ENCODE peak calls at places on chromosomes 4 and X, in seven cellular contexts. One of them, this sample, is unnamed.

GRCh38 chr4:93232883-93233282 is 595.7 kb upstream of the ATOH1 start:
- DNase-seq in DMS153: no peak
- DNase-seq in NCI-H2081: no peak
- DNase-seq in OCI-LY7: no peak
- DNase-seq in M059J: no peak
- DNase-seq in astrocyte of the spinal cord: no peak
- DNase-seq in AG09309: no peak
- DNase-seq in this sample: no peak

GRCh38 chr4:70958681-70959080 is 34.8 kb upstream of the DCK start:
- DNase-seq in DMS153: no peak
- DNase-seq in NCI-H2081: no peak
- DNase-seq in OCI-LY7: no peak
- DNase-seq in M059J: peak
- DNase-seq in astrocyte of the spinal cord: peak
- DNase-seq in AG09309: peak
- DNase-seq in this sample: no peak

GRCh38 chr4:8763966-8764901 is 107.4 kb downstream of the HMX1 start:
- DNase-seq in DMS153: no peak
- DNase-seq in NCI-H2081: no peak
- DNase-seq in OCI-LY7: no peak
- DNase-seq in M059J: no peak
- DNase-seq in astrocyte of the spinal cord: no peak
- DNase-seq in AG09309: no peak
- DNase-seq in this sample: no peak

GRCh38 chrX:17432158-17432557 is 57.2 kb downstream of the NHS start:
- DNase-seq in DMS153: peak
- DNase-seq in NCI-H2081: no peak
- DNase-seq in OCI-LY7: no peak
- DNase-seq in M059J: no peak
- DNase-seq in astrocyte of the spinal cord: no peak
- DNase-seq in AG09309: no peak
- DNase-seq in this sample: no peak

GRCh38 chr4:140052050-140052449 is 101.9 kb downstream of the MAML3 start:
- DNase-seq in DMS153: peak
- DNase-seq in NCI-H2081: peak
- DNase-seq in OCI-LY7: peak
- DNase-seq in M059J: peak
- DNase-seq in astrocyte of the spinal cord: peak
- DNase-seq in AG09309: no peak
- DNase-seq in this sample: no peak

GRCh38 chrX:63115196-63115595 is 235.9 kb downstream of the SPIN4 start:
- DNase-seq in DMS153: no peak
- DNase-seq in NCI-H2081: no peak
- DNase-seq in OCI-LY7: no peak
- DNase-seq in M059J: no peak
- DNase-seq in astrocyte of the spinal cord: no peak
- DNase-seq in AG09309: no peak
- DNase-seq in this sample: no peak

GRCh38 chr4:45944000-45944399 is 179.9 kb downstream of the GABRG1 start:
- DNase-seq in DMS153: no peak
- DNase-seq in NCI-H2081: peak
- DNase-seq in OCI-LY7: no peak
- DNase-seq in M059J: no peak
- DNase-seq in astrocyte of the spinal cord: no peak
- DNase-seq in AG09309: no peak
- DNase-seq in this sample: no peak

GRCh38 chrX:17944833-17945497 is 83.9 kb upstream of the RAI2 start:
- DNase-seq in DMS153: no peak
- DNase-seq in NCI-H2081: no peak
- DNase-seq in OCI-LY7: peak
- DNase-seq in M059J: peak
- DNase-seq in astrocyte of the spinal cord: no peak
- DNase-seq in AG09309: no peak
- DNase-seq in this sample: no peak

GRCh38 chr4:139241086-139241783 is 38.8 kb downstream of the MGARP start:
- DNase-seq in DMS153: no peak
- DNase-seq in NCI-H2081: no peak
- DNase-seq in OCI-LY7: peak
- DNase-seq in M059J: no peak
- DNase-seq in astrocyte of the spinal cord: no peak
- DNase-seq in AG09309: no peak
- DNase-seq in this sample: no peak

GRCh38 chr4:146654976-146655761 is 16.5 kb downstream of the POU4F2 start:
- DNase-seq in DMS153: no peak
- DNase-seq in NCI-H2081: peak
- DNase-seq in OCI-LY7: no peak
- DNase-seq in M059J: no peak
- DNase-seq in astrocyte of the spinal cord: peak
- DNase-seq in AG09309: no peak
- DNase-seq in this sample: no peak

GRCh38 chr4:113179996-113180395 is 130.5 kb downstream of the ANK2 start:
- DNase-seq in DMS153: no peak
- DNase-seq in NCI-H2081: no peak
- DNase-seq in OCI-LY7: no peak
- DNase-seq in M059J: no peak
- DNase-seq in astrocyte of the spinal cord: peak
- DNase-seq in AG09309: no peak
- DNase-seq in this sample: no peak

GRCh38 chrX:68588653-68589371 is 58.7 kb upstream of the STARD8 start:
- DNase-seq in DMS153: no peak
- DNase-seq in NCI-H2081: no peak
- DNase-seq in OCI-LY7: no peak
- DNase-seq in M059J: peak
- DNase-seq in astrocyte of the spinal cord: no peak
- DNase-seq in AG09309: no peak
- DNase-seq in this sample: no peak

GRCh38 chr4:139740531-139741041 is 75.0 kb downstream of the MGST2 start:
- DNase-seq in DMS153: peak
- DNase-seq in NCI-H2081: peak
- DNase-seq in OCI-LY7: no peak
- DNase-seq in M059J: peak
- DNase-seq in astrocyte of the spinal cord: peak
- DNase-seq in AG09309: peak
- DNase-seq in this sample: no peak

GRCh38 chr4:122227202-122227601 is 75.1 kb downstream of the BLTP1 start:
- DNase-seq in DMS153: no peak
- DNase-seq in NCI-H2081: no peak
- DNase-seq in OCI-LY7: no peak
- DNase-seq in M059J: no peak
- DNase-seq in astrocyte of the spinal cord: no peak
- DNase-seq in AG09309: no peak
- DNase-seq in this sample: no peak

GRCh38 chr4:15352508-15352907 is 75.3 kb upstream of the C1QTNF7 start:
- DNase-seq in DMS153: no peak
- DNase-seq in NCI-H2081: no peak
- DNase-seq in OCI-LY7: no peak
- DNase-seq in M059J: no peak
- DNase-seq in astrocyte of the spinal cord: no peak
- DNase-seq in AG09309: no peak
- DNase-seq in this sample: no peak

GRCh38 chr4:40214038-40214437 is 17.2 kb downstream of the RHOH start:
- DNase-seq in DMS153: no peak
- DNase-seq in NCI-H2081: no peak
- DNase-seq in OCI-LY7: no peak
- DNase-seq in M059J: no peak
- DNase-seq in astrocyte of the spinal cord: no peak
- DNase-seq in AG09309: no peak
- DNase-seq in this sample: peak

GRCh38 chr4:81392164-81392563 is 79.5 kb downstream of the RASGEF1B start:
- DNase-seq in DMS153: peak
- DNase-seq in NCI-H2081: no peak
- DNase-seq in OCI-LY7: no peak
- DNase-seq in M059J: no peak
- DNase-seq in astrocyte of the spinal cord: no peak
- DNase-seq in AG09309: no peak
- DNase-seq in this sample: no peak

GRCh38 chr4:74483226-74483911 is 38.4 kb downstream of the AREG start:
- DNase-seq in DMS153: no peak
- DNase-seq in NCI-H2081: no peak
- DNase-seq in OCI-LY7: no peak
- DNase-seq in M059J: no peak
- DNase-seq in astrocyte of the spinal cord: no peak
- DNase-seq in AG09309: no peak
- DNase-seq in this sample: no peak

This sample was measured in effector CD8-positive, alpha-beta T cell.